ENCODE peak calls at places on chromosomes 11 and 22, in ten cellular contexts. Z is kidney, R is uterus, L is lower lobe of right lung, S is IMR-90, C is mucosa of descending colon, G is heart left ventricle, V is left ventricle myocardium inferior, X is testis, W is neural progenitor cell. A is an unnamed sample. For H3K9me3, the result is how much of the 10 kb centered on the place peaks cover.

GRCh38 chr11:108938604-108939003 is 273.7 kb downstream of the DDX10 start:
- DNase-seq in Z (no peak), R (no peak), L (no peak), S (peak), C (no peak), G (no peak), V (no peak), X (no peak), W (no peak), A (no peak)

GRCh38 chr11:84089072-84090057 is 803.2 kb upstream of the CCDC90B start:
- DNase-seq in Z (no peak), R (no peak), L (no peak), S (no peak), C (no peak), G (no peak), V (no peak), X (peak), W (no peak), A (no peak)

GRCh38 chr22:27952091-27952490 is 33.0 kb upstream of the PITPNB start:
- DNase-seq in Z (no peak), R (no peak), L (no peak), S (peak), C (no peak), G (no peak), V (no peak), X (no peak), W (no peak), A (no peak)

GRCh38 chr11:37105456-37105855 is 507.4 kb upstream of the RAG2 start:
- DNase-seq in Z (no peak), R (no peak), L (no peak), S (no peak), C (no peak), G (no peak), V (no peak), X (no peak), W (no peak), A (no peak)

GRCh38 chr22:29269731-29270474 is 1.8 kb downstream of the EWSR1 start:
- DNase-seq in Z (no peak), R (no peak), L (no peak), S (peak), C (no peak), G (no peak), V (no peak), X (no peak), W (peak), A (no peak)

GRCh38 chr11:124415356-124415923 is 9.2 kb downstream of the OR8B4 start:
- DNase-seq in Z (no peak), R (no peak), L (no peak), S (peak), C (no peak), G (no peak), V (no peak), X (no peak), W (peak), A (no peak)

GRCh38 chr11:96049426-96049825 is 125.5 kb upstream of the MTMR2 start:
- DNase-seq in Z (no peak), R (no peak), L (no peak), S (peak), C (no peak), G (no peak), V (no peak), X (no peak), W (no peak), A (no peak)

GRCh38 chr11:57255618-57256017 is 18.6 kb upstream of the APLNR start:
- DNase-seq in Z (no peak), R (no peak), L (no peak), S (peak), C (no peak), G (no peak), V (no peak), X (no peak), W (no peak), A (no peak)

GRCh38 chr11:129593098-129593497 is 217.4 kb downstream of the BARX2 start:
- DNase-seq in Z (no peak), R (no peak), L (no peak), S (no peak), C (no peak), G (no peak), V (no peak), X (no peak), W (peak), A (no peak)

GRCh38 chr11:129275825-129276224 is 83.7 kb upstream of the ARHGAP32 start:
- DNase-seq in Z (no peak), R (no peak), L (no peak), S (no peak), C (peak), G (no peak), V (no peak), X (no peak), W (no peak), A (no peak)

GRCh38 chr11:33479216-33479615 is 221.4 kb downstream of the C11orf91 start:
- DNase-seq in Z (no peak), R (no peak), L (no peak), S (no peak), C (no peak), G (no peak), V (no peak), X (no peak), W (no peak), A (no peak)

GRCh38 chr22:22024440-22024839 is 41.9 kb upstream of the TOP3B start:
- DNase-seq in Z (no peak), R (no peak), L (no peak), S (no peak), C (no peak), G (no peak), V (no peak), X (no peak), W (no peak), A (no peak)

GRCh38 chr22:34306361-34306760 is 386.1 kb upstream of the LARGE1 start:
- DNase-seq in Z (no peak), R (no peak), L (no peak), S (no peak), C (no peak), G (no peak), V (no peak), X (no peak), W (no peak), A (no peak)

GRCh38 chr22:46076651-46077339 is 73.5 kb upstream of the PPARA start:
- DNase-seq in Z (peak), R (peak), L (peak), S (peak), C (peak), G (peak), V (peak), X (peak), W (no peak), A (peak)

GRCh38 chr11:116873391-116873790 is 36.0 kb upstream of the APOA1 start:
- DNase-seq in Z (no peak), R (no peak), L (no peak), S (no peak), C (no peak), G (no peak), V (no peak), X (no peak), W (no peak), A (no peak)

GRCh38 chr11:11451501-11452005 is 98.5 kb upstream of the CSNK2A3 start:
- DNase-seq in Z (no peak), R (no peak), L (no peak), S (peak), C (no peak), G (no peak), V (no peak), X (no peak), W (no peak), A (no peak)

GRCh38 chr11:40316171-40316570 is 1143.3 kb downstream of the LRRC4C start:
- DNase-seq in Z (no peak), R (no peak), L (no peak), S (no peak), C (no peak), G (no peak), V (no peak), X (no peak), W (no peak), A (no peak)

GRCh38 chr22:42970029-42970428 is 44.9 kb downstream of the PACSIN2 start:
- DNase-seq in Z (no peak), R (no peak), L (no peak), S (no peak), C (no peak), G (no peak), V (no peak), X (no peak), W (no peak), A (no peak)

GRCh38 chr22:36239401-36240171 is at the start of gene APOL2:
- DNase-seq in Z (peak), R (peak), L (peak), S (peak), C (peak), G (peak), V (peak), X (peak), W (peak), A (peak)
- TF ChIP-seq CTCF in Z (peak), R (peak), L (peak), S (peak), C (peak), G (peak), V (peak), X (peak), W (peak), A (peak)

DNA sequence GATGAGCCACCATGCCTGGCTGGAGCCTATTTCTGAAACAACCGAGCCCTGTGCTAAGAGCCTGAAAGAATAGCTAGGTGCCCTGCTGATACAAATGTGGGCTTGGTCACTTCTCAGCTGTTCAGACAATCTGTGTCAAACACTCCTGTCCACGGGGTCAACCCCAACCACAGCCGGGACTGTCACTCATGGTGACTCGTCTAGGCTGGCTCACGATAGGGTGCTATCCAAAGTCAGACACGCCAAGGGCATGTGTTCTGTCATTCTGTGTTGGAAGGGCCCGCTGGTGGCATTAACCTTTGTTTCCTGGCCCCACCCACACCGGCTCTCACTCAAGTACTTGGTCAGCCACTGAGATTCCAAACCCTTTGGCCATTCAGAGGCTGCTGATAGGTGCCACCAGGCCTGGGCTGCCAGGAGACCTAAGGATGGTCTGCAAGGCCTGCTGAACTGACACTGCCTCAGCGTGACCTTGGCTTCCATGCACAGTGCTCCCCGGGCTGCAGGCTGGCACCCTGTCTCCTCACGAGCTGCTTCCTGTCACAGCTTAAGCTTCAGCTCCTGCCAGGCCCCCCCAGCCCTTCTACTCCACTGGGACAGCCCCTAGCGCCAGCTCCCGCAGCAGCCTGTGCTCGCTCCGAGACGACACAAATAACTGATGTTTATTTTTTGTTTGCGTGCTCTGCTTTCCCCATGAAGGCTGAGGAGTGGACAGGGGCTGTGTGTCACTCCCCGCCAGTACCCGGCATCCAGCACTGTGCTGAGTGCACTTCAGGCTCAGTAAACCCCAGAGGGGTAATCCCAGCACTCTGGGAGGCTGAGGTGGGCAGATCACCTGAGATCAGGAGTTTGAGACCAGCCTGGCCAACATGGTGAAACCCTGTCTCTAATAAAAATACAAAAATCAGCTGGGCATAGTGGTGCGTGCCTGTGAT is 14.3 kb upstream of the CDC42BPG start:
- DNase-seq in Z (peak), R (no peak), L (no peak), S (no peak), C (peak), G (peak), V (peak), X (peak), W (no peak), A (no peak)
- H3K4me3 ChIP-seq in Z (no peak), R (no peak), L (no peak), S (no peak), C (no peak), G (no peak), V (peak), X (no peak), W (no peak), A (no peak)

GRCh38 chr11:2643746-2644145 is 56.0 kb downstream of the KCNQ1OT1 start:
- DNase-seq in Z (no peak), R (no peak), L (no peak), S (no peak), C (no peak), G (no peak), V (no peak), X (no peak), W (no peak), A (no peak)
- H3K9me3 ChIP-seq in Z (half or more), R (half or more), L (half or more), S (half or more), C (half or more), G (under half), V (half or more), X (under half), W (half or more), A (under half)

DNA sequence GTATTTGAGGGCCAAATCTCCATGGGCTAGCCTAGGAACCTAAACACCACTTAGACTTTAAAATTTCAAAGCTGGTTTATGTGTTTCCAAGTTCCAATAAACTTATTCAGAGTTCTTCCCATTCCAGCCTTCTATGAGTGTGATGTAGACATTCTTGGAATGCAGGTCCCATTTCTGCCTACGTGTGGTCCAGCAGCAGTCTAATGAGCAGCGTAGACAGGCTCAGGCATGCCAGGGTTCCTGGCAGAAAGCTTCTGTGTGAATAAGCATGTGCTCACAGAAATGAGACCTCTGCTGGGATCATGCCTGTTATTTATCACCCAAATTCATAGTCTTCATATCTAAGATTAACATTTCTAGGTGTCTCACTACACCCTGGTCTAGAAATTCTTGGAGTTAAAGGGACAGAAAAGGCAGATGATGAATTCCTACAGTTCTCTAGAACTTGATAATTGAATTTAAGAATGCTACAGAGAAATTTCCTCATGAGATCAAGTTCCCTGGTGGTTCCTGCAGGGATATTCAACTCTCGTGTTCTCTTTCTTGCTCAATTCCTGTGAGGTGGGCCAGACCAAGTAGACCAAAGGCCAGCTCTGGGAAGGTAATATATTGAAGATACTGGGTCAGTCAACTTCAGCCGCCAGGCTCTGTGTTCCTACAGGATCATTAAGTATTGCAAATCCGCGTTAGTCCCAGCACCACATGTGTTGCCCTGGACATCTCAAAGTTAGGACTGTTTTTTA is 17.6 kb downstream of the RNF185 start:
- DNase-seq in Z (no peak), R (no peak), L (no peak), S (peak), C (no peak), G (no peak), V (no peak), X (no peak), W (no peak), A (no peak)
- TF ChIP-seq CTCF in Z (no peak), R (no peak), L (no peak), S (peak), C (no peak), G (no peak), V (no peak), X (no peak), W (no peak), A (no peak)

DNA sequence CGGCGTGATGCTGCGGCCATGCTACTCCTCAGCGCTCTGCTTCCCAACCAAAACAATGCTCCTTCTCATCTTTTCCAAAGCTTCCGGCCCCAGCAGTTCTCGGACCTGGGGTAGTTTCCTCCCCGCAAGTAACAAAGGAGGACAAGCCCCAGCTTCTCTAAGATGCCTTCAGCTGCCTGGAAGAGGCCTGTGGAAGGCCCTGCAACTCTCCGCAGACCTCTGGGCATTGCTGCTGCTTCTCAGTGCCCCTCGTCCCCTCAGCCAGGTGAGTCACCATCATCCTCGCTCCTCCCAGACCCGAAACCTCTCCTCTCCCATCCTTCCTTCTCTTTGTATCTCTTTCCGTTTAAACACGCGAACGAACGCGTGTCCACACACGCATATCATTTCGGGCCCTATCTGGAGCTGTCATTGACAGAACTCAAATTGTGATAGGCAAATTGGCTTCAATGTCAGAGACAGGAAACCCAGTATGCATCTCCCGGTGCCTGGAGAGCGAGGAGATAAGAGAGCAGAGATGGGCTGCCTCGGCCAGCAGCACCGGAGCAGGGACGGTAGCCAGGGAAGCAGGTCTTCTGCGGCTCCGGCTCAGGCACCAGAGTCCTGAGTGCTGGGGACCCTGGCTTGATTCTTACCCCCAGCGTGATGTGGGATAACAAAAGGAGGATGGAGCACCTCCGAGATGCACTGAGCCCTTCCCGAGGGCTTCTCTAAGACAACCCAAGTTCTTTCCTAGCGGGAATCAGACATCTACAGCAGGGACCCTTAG is 22.0 kb upstream of the JAM3 start:
- DNase-seq in Z (no peak), R (no peak), L (no peak), S (no peak), C (no peak), G (no peak), V (no peak), X (no peak), W (no peak), A (no peak)
- H3K4me3 ChIP-seq in Z (no peak), R (no peak), L (no peak), S (no peak), C (no peak), G (peak), V (peak), X (no peak), W (no peak), A (no peak)

GRCh38 chr11:134759314-134759713 is 347.3 kb upstream of the B3GAT1 start:
- DNase-seq in Z (no peak), R (no peak), L (no peak), S (no peak), C (no peak), G (no peak), V (no peak), X (no peak), W (no peak), A (no peak)
- H3K9me3 ChIP-seq in Z (under half), R (under half), L (under half), S (under half), C (under half), G (under half), V (under half), X (under half), W (under half), A (under half)

DNA sequence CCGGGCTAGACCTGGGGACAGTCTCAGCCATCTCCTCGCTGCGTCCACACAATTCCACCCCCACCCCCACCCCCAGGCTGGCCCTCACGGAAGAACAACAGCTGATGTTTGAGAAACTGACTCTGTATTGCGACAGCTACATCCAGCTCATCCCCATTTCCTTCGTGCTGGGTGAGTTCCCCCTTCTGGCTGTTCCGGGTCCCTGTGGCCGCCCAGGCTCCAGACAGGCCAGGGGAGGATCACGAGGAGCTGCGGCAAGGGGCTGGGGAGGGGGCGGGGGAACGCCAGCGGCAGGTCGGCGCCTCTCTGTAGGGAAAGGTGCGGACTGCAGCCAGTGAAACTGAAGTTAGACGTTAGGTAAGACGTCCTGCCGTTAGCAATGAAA is 4.9 kb downstream of the BEST1 start:
- DNase-seq in Z (peak), R (peak), L (peak), S (peak), C (peak), G (peak), V (peak), X (peak), W (peak), A (peak)
- TF ChIP-seq CTCF in Z (peak), R (peak), L (peak), S (peak), C (no peak), G (no peak), V (peak), X (no peak), W (no peak), A (no peak)

DNA sequence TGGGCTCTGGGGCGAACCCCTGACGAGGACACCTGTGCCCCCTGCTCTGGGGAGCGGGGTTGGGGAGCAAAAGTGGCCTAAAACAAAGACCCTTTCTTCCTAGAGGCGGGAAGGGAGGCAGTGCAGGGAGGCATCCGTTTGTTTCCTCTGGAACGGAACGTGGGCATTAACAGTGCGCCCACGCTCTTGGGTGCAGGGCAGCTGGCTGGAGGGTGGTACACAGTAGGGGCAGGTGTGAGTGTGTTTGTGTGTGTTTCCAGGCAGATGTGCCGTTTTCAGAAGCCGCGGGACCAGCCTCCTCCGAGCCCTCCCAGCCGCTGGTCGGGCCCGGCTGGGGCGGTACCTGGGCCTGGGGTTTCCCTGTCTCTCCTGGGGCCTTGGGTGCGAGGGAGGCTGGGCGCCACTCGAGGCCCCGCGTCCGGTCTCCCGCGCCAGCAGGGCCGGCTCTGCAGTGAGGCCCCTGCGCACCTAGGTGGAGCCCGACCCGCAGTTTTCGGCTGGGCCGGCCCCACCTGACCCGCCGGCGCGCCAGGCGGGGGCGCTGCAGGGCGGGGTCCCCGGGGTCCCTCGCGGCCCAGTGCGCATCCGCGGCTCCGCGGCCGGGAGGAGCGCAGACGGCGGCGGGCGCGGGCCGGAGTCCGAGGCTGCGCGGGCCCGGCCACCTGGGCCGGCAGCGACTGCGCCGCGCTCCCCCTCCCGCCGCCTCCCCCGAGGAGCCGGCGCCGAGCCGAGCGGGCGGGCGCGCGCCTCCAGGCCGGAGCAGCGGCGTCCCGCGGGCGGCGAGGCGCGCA is 1252.7 kb downstream of the BRD1 start:
- DNase-seq in Z (peak), R (no peak), L (peak), S (no peak), C (peak), G (no peak), V (no peak), X (peak), W (peak), A (peak)
- H3K4me3 ChIP-seq in Z (no peak), R (no peak), L (no peak), S (no peak), C (no peak), G (no peak), V (no peak), X (no peak), W (no peak), A (no peak)

A was measured in pancreas.